ENCODE peak calls at places on chromosomes 5 and 9, in four cellular contexts. O is H1, M is K562, G is GM12878. P is an unnamed sample.
A peak's percentile ranks its signal among the peaks of the same experiment; 100 is the strongest.

GRCh38 chr5:18761801-18762200 is 1127.5 kb downstream of the TAF11L14 start:
- DNase-seq in O (no peak), M (no peak), G (no peak), P (no peak)

GRCh38 chr5:176677209-176677931 is 30.1 kb downstream of the TSPAN17 start:
- DNase-seq in O (no peak), M (no peak), G (no peak), P (no peak)

GRCh38 chr9:69542942-69543704 is 129.0 kb downstream of the APBA1 start:
- DNase-seq in O (peak; percentile 56), M (no peak), G (no peak), P (no peak)

GRCh38 chr5:60763061-60763460 is 63.1 kb upstream of the DEPDC1B start:
- DNase-seq in O (no peak), M (no peak), G (no peak), P (no peak)

GRCh38 chr5:15003511-15003920 is 131.9 kb upstream of the ANKH start:
- DNase-seq in O (peak; percentile 49), M (peak; percentile 80), G (peak; percentile 13), P (peak; percentile 46)

GRCh38 chr5:35821513-35821912 is 35.2 kb upstream of the IL7R start:
- DNase-seq in O (no peak), M (no peak), G (no peak), P (no peak)

GRCh38 chr9:130002320-130002719 is 40.7 kb downstream of the FNBP1 start:
- DNase-seq in O (no peak), M (no peak), G (no peak), P (no peak)

GRCh38 chr9:134055981-134056461 is 11.8 kb downstream of the BRD3 start:
- DNase-seq in O (no peak), M (no peak), G (no peak), P (no peak)

GRCh38 chr9:115733736-115734135 is 419.9 kb upstream of the PAPPA start:
- DNase-seq in O (no peak), M (no peak), G (no peak), P (no peak)

GRCh38 chr9:132181796-132182521 is 20.1 kb downstream of the NTNG2 start:
- DNase-seq in O (no peak), M (no peak), G (no peak), P (no peak)

GRCh38 chr5:61329729-61330128 is 2.3 kb upstream of the ZSWIM6 start:
- DNase-seq in O (no peak), M (no peak), G (no peak), P (no peak)

GRCh38 chr5:168931638-168932345 is 352.6 kb upstream of the PANK3 start:
- DNase-seq in O (no peak), M (no peak), G (no peak), P (no peak)

GRCh38 chr5:107937710-107938355 is 267.1 kb upstream of the EFNA5 start:
- DNase-seq in O (no peak), M (no peak), G (no peak), P (no peak)
- H3K9ac ChIP-seq in O (no peak overlapping the region), M (no peak overlapping the region), G (no peak overlapping the region), P (no peak overlapping the region)

GRCh38 chr9:71609453-71609840 is 158.9 kb downstream of the CEMIP2 start:
- DNase-seq in O (no peak), M (no peak), G (no peak), P (no peak)
- TF ChIP-seq EGR1 in O (no peak), M (no peak), G (no peak), P (no peak)

GRCh38 chr5:154857091-154857533 is 1.3 kb upstream of the CNOT8 start:
- DNase-seq in O (no peak), M (peak; percentile 58), G (no peak), P (no peak)
- H3K9ac ChIP-seq in O (peak overlapping the region; percentile 86), M (peak overlapping the region; percentile 97), G (peak overlapping the region; percentile 80), P (peak overlapping the region; percentile 82)

GRCh38 chr5:169933624-169934023 is 46.7 kb downstream of the INSYN2B start:
- DNase-seq in O (no peak), M (no peak), G (no peak), P (no peak)

GRCh38 chr5:169938439-169938838 is 41.9 kb downstream of the INSYN2B start:
- DNase-seq in O (no peak), M (no peak), G (no peak), P (no peak)

GRCh38 chr5:169939731-169940130 is 40.6 kb downstream of the INSYN2B start:
- DNase-seq in O (no peak), M (no peak), G (no peak), P (no peak)

GRCh38 chr5:169933127-169933526 is 47.2 kb downstream of the INSYN2B start:
- DNase-seq in O (no peak), M (no peak), G (no peak), P (no peak)

GRCh38 chr5:169934990-169935389 is 45.3 kb downstream of the INSYN2B start:
- DNase-seq in O (no peak), M (no peak), G (no peak), P (no peak)
- TF ChIP-seq EGR1 in O (no peak), M (no peak), G (no peak), P (no peak)

GRCh38 chr9:112041536-112042243 is 133.4 kb downstream of the SUSD1 start:
- DNase-seq in O (peak; percentile 58), M (no peak), G (no peak), P (peak; percentile 81)
- H3K9ac ChIP-seq in O (peak overlapping the region; percentile 24), M (no peak overlapping the region), G (no peak overlapping the region), P (peak overlapping the region; percentile 34)

GRCh38 chr5:74127377-74128338 is 501.7 kb downstream of the ARHGEF28 start:
- DNase-seq in O (no peak), M (no peak), G (no peak), P (no peak)
- TF ChIP-seq EGR1 in O (no peak), M (no peak), G (no peak), P (no peak)

GRCh38 chr9:35072461-35073275 is at the start of gene VCP:
- DNase-seq in O (peak; percentile 95), M (peak; percentile 98), G (peak; percentile 98), P (peak; percentile 99)

GRCh38 chr9:35071814-35072460 is 488 bp downstream of the VCP start:
- DNase-seq in O (peak; percentile 89), M (peak; percentile 90), G (no peak), P (peak; percentile 62)

GRCh38 chr9:35067056-35067455 is 5.4 kb downstream of the VCP start:
- DNase-seq in O (no peak), M (no peak), G (no peak), P (no peak)

GRCh38 chr9:35070823-35071813 is 1.3 kb downstream of the VCP start:
- DNase-seq in O (no peak), M (no peak), G (no peak), P (no peak)

DNA sequence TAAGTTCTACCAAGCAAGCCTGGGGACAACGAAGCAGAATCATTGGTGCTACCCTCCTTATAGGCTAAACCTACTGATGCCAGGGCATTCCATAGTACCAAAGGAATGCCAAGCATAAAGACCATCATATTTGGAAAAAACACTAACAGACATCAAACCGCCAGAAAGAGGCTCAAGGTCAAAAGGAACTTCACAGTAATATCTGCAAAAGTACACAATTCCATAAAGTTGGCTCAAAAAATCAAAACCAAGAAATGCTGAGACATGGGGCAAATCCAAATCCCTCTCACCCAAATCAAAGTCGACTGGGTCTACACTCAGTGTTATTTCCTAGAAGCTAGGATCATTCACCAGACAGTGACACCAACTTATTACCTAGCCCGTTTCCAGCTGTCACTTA is 3.4 kb downstream of the VCP start:
- DNase-seq in O (no peak), M (no peak), G (no peak), P (no peak)
- H3K9ac ChIP-seq in O (no peak overlapping the region), M (no peak overlapping the region), G (no peak overlapping the region), P (no peak overlapping the region)